ENCODE peak calls at places on chromosome 12, in seven cellular contexts. X, O, H, N, E, P and J are unnamed samples.

GRCh38 chr12:121766290-121767039 is 27.0 kb downstream of the RHOF start:
- DNase-seq in H (no peak), P (no peak), O (no peak), E (no peak), N (no peak), X (no peak), J (no peak)

GRCh38 chr12:24255920-24256635 is 306.6 kb upstream of the SOX5 start:
- DNase-seq in X (no peak), N (no peak), O (no peak), P (no peak), E (no peak), H (no peak), J (no peak)

GRCh38 chr12:94100254-94100653 is 48.1 kb upstream of the PLXNC1 start:
- DNase-seq in P (peak), X (no peak), H (no peak), E (no peak), O (no peak), N (peak), J (no peak)

GRCh38 chr12:3378655-3379054 is 112.3 kb upstream of the PRMT8 start:
- DNase-seq in E (no peak), N (no peak), O (no peak), X (no peak), H (no peak), P (no peak), J (no peak)

GRCh38 chr12:28583771-28584261 is 393.6 kb downstream of the CCDC91 start:
- DNase-seq in O (peak), E (no peak), X (no peak), H (no peak), P (peak), N (peak), J (no peak)

GRCh38 chr12:16344269-16344668 is 3.2 kb upstream of the MGST1 start:
- DNase-seq in P (no peak), H (no peak), E (no peak), X (no peak), O (no peak), N (no peak), J (no peak)

GRCh38 chr12:122243965-122244364 is 18.1 kb upstream of the DIABLO start:
- DNase-seq in H (no peak), O (no peak), X (no peak), P (no peak), N (no peak), E (no peak), J (no peak)

GRCh38 chr12:6332459-6332858 is 9.4 kb downstream of the TNFRSF1A start:
- DNase-seq in O (no peak), P (no peak), N (no peak), H (peak), E (no peak), X (no peak), J (no peak)

GRCh38 chr12:112153181-112153899 is 28.0 kb downstream of the TRAFD1 start:
- DNase-seq in P (no peak), E (no peak), N (no peak), H (no peak), X (no peak), O (no peak), J (no peak)

GRCh38 chr12:126963825-126964224 is 1303.1 kb upstream of the TMEM132C start:
- DNase-seq in E (no peak), N (no peak), H (no peak), X (no peak), O (no peak), P (no peak), J (no peak)

GRCh38 chr12:8045952-8046944 is 13.7 kb downstream of the FOXJ2 start:
- DNase-seq in X (peak), E (peak), O (peak), N (peak), P (peak), H (peak), J (peak)

GRCh38 chr12:108589028-108589839 is 8.7 kb downstream of the TMEM119 start:
- DNase-seq in P (no peak), H (no peak), O (no peak), N (peak), E (no peak), X (no peak), J (peak)

GRCh38 chr12:43309845-43310405 is 242.1 kb downstream of the ADAMTS20 start:
- DNase-seq in E (no peak), H (peak), P (peak), X (no peak), O (no peak), N (peak), J (no peak)

GRCh38 chr12:42510823-42511222 is 78.7 kb downstream of the PRICKLE1 start:
- DNase-seq in X (no peak), E (no peak), O (no peak), H (no peak), P (no peak), N (no peak), J (no peak)

GRCh38 chr12:126493366-126494108 is 1428.3 kb downstream of the AACS start:
- DNase-seq in N (no peak), E (no peak), H (no peak), X (no peak), P (peak), O (no peak), J (no peak)

GRCh38 chr12:45568808-45569207 is 160.7 kb upstream of the ARID2 start:
- DNase-seq in X (no peak), O (no peak), H (no peak), P (no peak), E (no peak), N (no peak), J (no peak)

GRCh38 chr12:121709478-121709890 is 3.1 kb upstream of the TMEM120B start:
- DNase-seq in X (no peak), P (peak), O (peak), N (peak), H (no peak), E (no peak), J (no peak)

GRCh38 chr12:110330124-110330523 is 49.1 kb downstream of the ATP2A2 start:
- DNase-seq in X (no peak), N (no peak), P (no peak), E (no peak), O (no peak), H (no peak), J (no peak)

GRCh38 chr12:51323317-51323960 is 535 bp downstream of the BIN2 start:
- DNase-seq in O (no peak), X (no peak), H (no peak), N (no peak), P (no peak), E (peak), J (no peak)

GRCh38 chr12:26027401-26027800 is 68.9 kb downstream of the RASSF8 start:
- DNase-seq in N (no peak), P (no peak), O (peak), H (no peak), X (no peak), E (no peak), J (no peak)

GRCh38 chr12:113932411-113933196 is 33.5 kb downstream of the RBM19 start:
- DNase-seq in N (peak), X (peak), H (no peak), P (no peak), E (no peak), O (no peak), J (no peak)

GRCh38 chr12:4852911-4853310 is 56.8 kb upstream of the KCNA1 start:
- DNase-seq in O (no peak), N (no peak), P (no peak), E (no peak), X (no peak), H (no peak), J (no peak)